ENCODE peak calls at places on chromosomes 2 and 18, in eight cellular contexts. F, Q, P, L, X, U, G and I are unnamed samples. For H3K9me3, the result is how much of the 10 kb centered on the place peaks cover.

GRCh38 chr2:189287982-189288494 is 108.5 kb upstream of the COL5A2 start:
- DNase-seq in P (peak), X (no peak), U (no peak), G (no peak), Q (peak), L (peak), F (peak), I (peak)

GRCh38 chr2:198214108-198214736 is 409.8 kb downstream of the PLCL1 start:
- DNase-seq in X (no peak), P (peak), F (no peak), L (no peak), U (no peak), Q (no peak), G (no peak), I (no peak)

GRCh38 chr2:8487461-8487932 is 194.4 kb upstream of the ID2 start:
- DNase-seq in L (no peak), Q (no peak), U (no peak), F (no peak), P (no peak), X (no peak), G (no peak), I (peak)

GRCh38 chr2:158228943-158229508 is 127.3 kb downstream of the UPP2 start:
- DNase-seq in X (no peak), Q (no peak), P (no peak), L (no peak), U (no peak), G (no peak), F (no peak), I (no peak)

GRCh38 chr2:23694058-23695045 is 232.6 kb downstream of the ATAD2B start:
- DNase-seq in P (no peak), Q (no peak), F (no peak), L (no peak), G (no peak), U (no peak), X (no peak), I (no peak)

GRCh38 chr18:56541790-56542189 is 96.6 kb downstream of the TXNL1 start:
- DNase-seq in P (no peak), X (no peak), U (no peak), L (no peak), Q (no peak), F (no peak), G (no peak), I (no peak)

GRCh38 chr18:51537487-51537886 is 340.0 kb upstream of the MEX3C start:
- DNase-seq in U (no peak), P (peak), F (peak), Q (no peak), L (no peak), X (no peak), G (no peak), I (peak)

GRCh38 chr2:15596350-15596749 is 4.7 kb downstream of the DDX1 start:
- DNase-seq in G (no peak), Q (no peak), F (no peak), U (no peak), X (no peak), P (no peak), L (no peak), I (no peak)

GRCh38 chr2:152098798-152099654 is at the start of gene CACNB4:
- DNase-seq in X (peak), Q (no peak), G (no peak), L (peak), F (no peak), P (peak), U (peak), I (peak)

GRCh38 chr18:55338955-55339662 is 248.9 kb downstream of the TCF4 start:
- DNase-seq in P (peak), Q (no peak), U (no peak), G (no peak), F (no peak), L (peak), X (no peak), I (peak)

GRCh38 chr2:134836986-134837385 is 1.4 kb upstream of the ACMSD start:
- DNase-seq in Q (no peak), F (peak), G (no peak), X (no peak), P (peak), U (no peak), L (no peak), I (peak)

DNA sequence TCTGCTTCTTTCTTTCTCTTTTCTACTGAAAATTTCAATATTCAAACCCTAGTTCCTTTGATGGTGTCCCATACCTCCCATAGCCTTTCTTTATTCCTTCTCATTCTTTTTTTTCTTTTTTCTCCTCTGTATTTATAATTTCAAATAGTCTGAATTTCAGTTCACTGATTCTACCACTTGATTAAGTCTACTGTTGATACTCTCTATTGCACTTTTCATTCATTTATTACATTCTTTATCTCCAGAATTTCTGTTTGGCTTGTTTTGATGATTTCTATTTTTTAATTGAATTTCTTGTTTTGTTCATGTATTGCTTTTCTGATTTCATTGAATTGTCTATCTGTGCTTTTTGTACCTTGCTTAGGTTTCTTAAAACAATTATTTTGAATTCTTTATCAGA is 111.9 kb upstream of the VRK2 start:
- DNase-seq in F (no peak), Q (no peak), U (no peak), P (no peak), X (no peak), L (no peak), G (no peak), I (no peak)
- H3K9me3 ChIP-seq in F (under half), Q (under half), U (under half), P (under half), X (under half), L (under half), G (under half), I (under half)

DNA sequence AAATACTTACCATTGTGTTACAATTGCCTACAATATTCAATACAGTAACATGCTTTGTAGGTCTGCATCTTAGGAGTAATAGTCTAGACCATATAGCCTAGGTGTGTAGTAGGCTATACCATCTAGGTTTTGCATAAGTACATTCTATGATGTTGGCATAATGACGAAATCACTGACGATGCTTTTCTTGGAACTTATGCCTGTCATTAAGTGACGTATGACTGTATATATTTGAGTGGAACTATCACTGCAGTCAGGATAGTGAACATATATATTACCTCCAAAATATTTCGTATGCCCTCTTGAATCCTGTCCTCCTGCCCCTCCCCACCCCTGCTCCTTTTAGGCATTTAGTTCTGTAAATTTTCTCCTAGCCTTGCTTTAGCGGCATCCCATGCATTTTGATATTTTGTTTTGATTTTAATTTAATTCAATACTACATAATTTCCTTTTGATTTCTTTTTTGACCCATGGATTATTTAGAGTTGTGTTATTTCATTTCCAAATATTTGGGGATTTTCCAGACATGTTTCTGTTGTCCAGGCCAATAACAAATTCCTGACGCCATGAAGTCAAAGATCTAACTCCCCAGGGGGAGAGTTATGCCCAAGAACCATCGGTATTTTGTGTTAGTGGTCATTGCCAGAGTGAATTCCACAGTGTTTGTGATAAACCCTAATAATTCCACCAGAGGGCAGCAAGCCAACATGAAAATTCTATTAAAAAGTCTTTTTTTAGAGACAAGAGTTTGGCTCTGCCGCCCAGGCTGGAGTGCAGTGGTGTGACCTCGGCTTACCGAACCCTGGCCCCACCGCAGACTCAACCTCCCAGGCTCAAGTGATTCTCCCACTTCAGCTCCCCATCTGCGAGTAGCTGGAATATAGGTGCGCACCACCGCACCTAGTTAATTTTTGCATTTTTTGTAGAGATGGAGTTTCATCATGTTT is 24.2 kb upstream of the CASP8 start:
- DNase-seq in P (peak), F (peak), X (no peak), G (peak), Q (peak), L (peak), U (peak), I (peak)
- H3K27ac ChIP-seq in P (no peak), F (no peak), X (no peak), G (no peak), Q (peak), L (no peak), U (no peak), I (no peak)

DNA sequence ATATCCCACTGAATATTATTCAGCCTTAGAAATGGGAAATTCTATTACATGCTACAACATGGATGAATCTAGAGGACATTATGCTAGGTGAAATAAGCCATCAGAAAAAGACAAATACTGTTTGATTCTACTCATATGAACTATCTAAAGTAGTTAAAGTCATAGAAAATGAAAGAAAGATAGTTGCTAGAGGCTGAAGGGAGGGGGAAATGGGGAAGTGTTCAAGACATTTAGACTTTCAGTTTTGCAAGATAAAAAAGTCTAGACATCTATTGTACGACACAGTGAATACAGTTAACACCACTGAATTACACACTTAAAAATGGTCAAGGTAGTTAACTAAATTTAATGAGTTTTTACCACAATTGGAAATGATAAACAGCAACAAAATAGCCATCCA is 835.9 kb upstream of the CHAC2 start:
- DNase-seq in X (no peak), U (no peak), P (no peak), L (no peak), G (no peak), F (no peak), Q (no peak), I (no peak)
- H3K9me3 ChIP-seq in X (under half), U (under half), P (under half), L (under half), G (under half), F (under half), Q (under half), I (under half)

DNA sequence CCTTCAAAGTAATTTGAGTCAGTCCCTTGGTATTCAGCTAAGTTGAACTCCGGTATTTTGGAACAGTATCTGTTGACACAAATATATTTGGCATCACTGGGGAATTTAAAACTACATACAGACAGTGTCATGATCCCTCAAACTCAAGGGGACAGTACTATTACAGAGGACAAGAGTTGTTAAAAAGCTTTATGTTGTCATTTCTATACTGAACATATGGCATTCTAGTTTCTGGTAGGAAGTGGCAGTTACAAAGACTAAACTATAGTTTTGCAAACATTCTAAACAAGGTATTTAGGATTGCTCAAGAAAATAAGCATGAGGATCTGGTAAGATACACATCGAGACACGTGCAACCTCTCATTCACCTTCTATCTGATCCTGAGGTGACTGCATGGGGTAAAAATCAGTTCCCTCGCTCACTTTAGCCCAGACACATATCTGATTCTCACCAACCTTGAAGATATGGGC is 16.6 kb upstream of the CCNYL1 start:
- DNase-seq in F (no peak), L (no peak), Q (no peak), G (no peak), P (peak), U (no peak), X (no peak), I (peak)
- H3K27ac ChIP-seq in F (no peak), L (no peak), Q (no peak), G (no peak), P (no peak), U (no peak), X (no peak), I (no peak)

DNA sequence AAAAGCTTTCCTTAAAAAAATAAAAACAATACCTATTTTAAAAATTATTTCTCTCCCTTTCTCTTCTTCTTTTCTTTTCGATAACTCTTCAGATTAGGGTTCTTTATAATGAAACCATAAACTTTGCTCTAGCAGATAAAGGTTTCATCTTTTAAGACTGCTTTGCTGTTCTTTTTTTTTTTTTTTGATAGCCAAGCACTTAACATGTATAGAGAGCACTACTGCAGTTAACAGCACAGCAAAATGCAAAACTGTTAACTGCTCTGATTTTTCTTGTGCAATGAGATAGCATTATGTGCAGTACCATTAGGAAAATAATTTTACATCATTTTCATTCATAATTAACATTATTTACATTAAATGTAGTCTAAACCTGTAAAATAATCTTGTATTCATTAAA is 36.3 kb downstream of the GALNT1 start:
- DNase-seq in X (no peak), Q (no peak), G (no peak), P (no peak), L (no peak), F (no peak), U (no peak), I (no peak)
- H3K9me3 ChIP-seq in X (under half), Q (under half), G (under half), P (under half), L (under half), F (under half), U (under half), I (under half)

GRCh38 chr2:86038291-86039081 is 67.2 kb downstream of the POLR1A start:
- DNase-seq in F (no peak), X (no peak), U (peak), L (peak), Q (peak), G (no peak), P (peak), I (peak)
- H3K27ac ChIP-seq in F (no peak), X (peak), U (peak), L (peak), Q (peak), G (peak), P (no peak), I (peak)

GRCh38 chr2:213443952-213444351 is 159.7 kb downstream of the SPAG16 start:
- DNase-seq in Q (no peak), P (no peak), F (peak), L (no peak), X (no peak), U (no peak), G (no peak), I (no peak)
- H3K9me3 ChIP-seq in Q (under half), P (under half), F (under half), L (under half), X (under half), U (under half), G (under half), I (under half)

DNA sequence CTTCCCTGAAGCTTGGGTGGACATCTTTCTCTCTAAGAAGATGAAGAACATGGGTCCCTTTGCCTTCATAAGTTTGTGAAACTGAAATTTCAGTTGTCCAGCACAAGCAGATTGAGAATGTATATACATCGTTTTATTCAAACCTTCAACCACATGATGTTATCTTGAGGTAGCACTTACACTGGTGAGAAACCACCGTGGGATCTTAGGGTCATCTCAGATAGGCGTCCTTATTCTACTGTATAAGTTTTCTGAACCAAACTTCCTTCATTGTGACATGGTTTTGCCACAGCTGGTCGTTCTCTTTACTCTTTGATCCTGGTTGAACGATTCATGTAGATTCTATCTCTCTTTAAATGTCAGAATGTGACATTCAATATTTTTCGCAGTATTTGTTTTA is 18.1 kb upstream of the ARHGAP25 start:
- DNase-seq in F (no peak), U (no peak), Q (no peak), G (no peak), X (no peak), L (no peak), P (no peak), I (no peak)
- H3K27ac ChIP-seq in F (no peak), U (no peak), Q (peak), G (no peak), X (no peak), L (no peak), P (no peak), I (no peak)